ENCODE peak calls at places on chromosomes 16 and 17, in six cellular contexts. W is NB4, C is SK-N-SH, U is AG09309, H is psoas muscle, J is kidney epithelial cell. M is an unnamed sample.

GRCh38 chr16:7775072-7775488 is 442.4 kb downstream of the RBFOX1 start:
- DNase-seq in W (no peak), C (no peak), U (no peak), H (no peak), J (no peak), M (no peak)

GRCh38 chr16:85296859-85297698 is 184.8 kb upstream of the CIBAR2 start:
- DNase-seq in W (peak), C (peak), U (no peak), H (no peak), J (no peak), M (no peak)

GRCh38 chr17:42282478-42283080 is 5.7 kb upstream of the STAT5A start:
- DNase-seq in W (no peak), C (peak), U (no peak), H (no peak), J (no peak), M (no peak)

GRCh38 chr16:10883004-10883403 is 6.0 kb downstream of the CIITA start:
- DNase-seq in W (no peak), C (no peak), U (no peak), H (no peak), J (no peak), M (no peak)

GRCh38 chr16:84075376-84075775 is 32.8 kb upstream of the SLC38A8 start:
- DNase-seq in W (no peak), C (no peak), U (no peak), H (no peak), J (no peak), M (no peak)

GRCh38 chr17:79749156-79749815 is 18.5 kb downstream of the ENPP7 start:
- DNase-seq in W (no peak), C (no peak), U (peak), H (no peak), J (peak), M (no peak)

GRCh38 chr17:17059301-17059890 is 17.1 kb downstream of the MPRIP start:
- DNase-seq in W (no peak), C (no peak), U (no peak), H (no peak), J (no peak), M (no peak)

GRCh38 chr17:80968602-80969029 is 23.0 kb upstream of the CHMP6 start:
- DNase-seq in W (no peak), C (peak), U (no peak), H (peak), J (no peak), M (peak)

GRCh38 chr17:27446569-27447301 is 9.5 kb upstream of the KSR1 start:
- DNase-seq in W (no peak), C (peak), U (peak), H (no peak), J (peak), M (no peak)

GRCh38 chr16:59046335-59046734 is 312.2 kb upstream of the GOT2 start:
- DNase-seq in W (no peak), C (no peak), U (no peak), H (no peak), J (no peak), M (no peak)

GRCh38 chr17:11720816-11721215 is 122.5 kb downstream of the DNAH9 start:
- DNase-seq in W (no peak), C (no peak), U (no peak), H (no peak), J (no peak), M (no peak)

DNA sequence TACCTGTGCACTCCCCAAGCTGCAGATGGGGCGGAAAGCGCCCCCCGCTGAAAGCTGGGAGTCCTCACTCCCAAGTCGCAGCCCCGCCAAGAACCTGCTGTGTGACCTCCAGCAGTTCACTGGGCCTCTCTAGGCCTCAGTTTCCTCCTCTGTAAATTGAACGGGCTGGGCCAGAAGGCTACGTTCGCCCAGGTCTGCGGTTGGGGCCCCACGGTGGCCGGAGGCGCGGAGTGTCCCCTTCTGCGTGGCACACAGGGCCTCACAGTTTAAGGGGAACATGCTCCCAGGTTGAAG is 628 bp downstream of the GALK1 start:
- DNase-seq in W (no peak), C (no peak), U (no peak), H (no peak), J (no peak), M (no peak)
- TF ChIP-seq CTCF in W (no peak), C (peak), U (no peak), H (no peak), J (no peak), M (peak)

GRCh38 chr17:34155947-34156346 is 99.1 kb upstream of the CCL2 start:
- DNase-seq in W (no peak), C (no peak), U (no peak), H (no peak), J (no peak), M (no peak)

GRCh38 chr17:34156401-34156740 is 98.7 kb upstream of the CCL2 start:
- DNase-seq in W (no peak), C (peak), U (no peak), H (no peak), J (no peak), M (no peak)

GRCh38 chr17:34154916-34155730 is 100.0 kb upstream of the CCL2 start:
- DNase-seq in W (no peak), C (peak), U (no peak), H (no peak), J (no peak), M (no peak)

GRCh38 chr17:34153988-34154387 is 101.1 kb upstream of the CCL2 start:
- DNase-seq in W (no peak), C (no peak), U (no peak), H (no peak), J (no peak), M (no peak)

GRCh38 chr17:34156741-34157589 is 98.1 kb upstream of the CCL2 start:
- DNase-seq in W (no peak), C (peak), U (no peak), H (no peak), J (no peak), M (no peak)
- H3K4me3 ChIP-seq in W (no peak), C (no peak), U (no peak), H (no peak), J (no peak), M (no peak)

DNA sequence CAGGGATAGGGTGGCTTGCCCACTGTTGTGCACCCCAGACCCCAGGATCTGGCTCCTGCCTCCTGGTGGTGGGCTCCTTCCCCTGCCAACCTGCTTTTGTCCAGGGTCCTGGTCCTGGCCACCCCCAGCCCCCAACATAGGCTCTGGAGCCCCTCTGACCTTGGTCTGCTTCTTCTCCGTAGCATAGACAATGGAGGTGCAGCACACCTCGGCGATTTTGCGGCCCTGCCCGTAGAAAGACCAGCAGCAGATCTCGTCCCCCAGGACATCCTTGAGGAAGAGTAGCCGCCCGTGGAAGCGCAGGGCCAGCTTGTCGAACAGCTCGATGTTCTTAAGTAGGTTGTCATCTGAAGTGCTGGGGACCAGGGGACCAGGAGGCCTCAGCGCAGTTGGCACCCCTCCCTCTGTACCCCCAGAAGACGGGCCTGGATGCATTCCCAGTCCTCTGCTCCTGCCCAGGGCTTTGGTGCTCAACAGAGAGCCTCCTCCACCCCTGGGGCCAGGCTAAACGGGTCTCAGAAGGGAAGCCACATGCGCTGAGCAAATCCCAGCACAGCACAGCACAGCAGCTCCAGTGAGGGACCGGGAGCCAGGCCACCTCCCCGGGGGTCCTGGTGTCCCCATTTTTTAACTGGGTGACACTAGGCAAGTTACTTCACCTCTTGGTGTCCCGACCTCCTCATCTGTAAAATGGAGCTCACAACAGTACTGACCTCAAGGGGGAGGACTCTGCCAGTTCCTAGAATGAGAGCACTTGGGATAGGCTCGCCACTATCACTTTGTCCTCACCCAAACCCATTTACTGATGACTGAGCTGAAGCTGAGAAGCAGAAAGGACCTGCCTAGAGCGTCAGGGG is 10.8 kb downstream of the ASPHD1 start:
- DNase-seq in W (no peak), C (no peak), U (no peak), H (no peak), J (no peak), M (no peak)
- TF ChIP-seq CTCF in W (no peak), C (no peak), U (no peak), H (no peak), J (no peak), M (no peak)

GRCh38 chr17:57892820-57893595 is 43.2 kb upstream of the MRPS23 start:
- DNase-seq in W (peak), C (no peak), U (peak), H (peak), J (peak), M (peak)
- H3K4me3 ChIP-seq in W (peak), C (peak), U (peak), H (peak), J (no peak), M (no peak)